ENCODE peak calls at places on chromosomes 11 and 22, in four cellular contexts. P is spleen, A is activated T-helper 1 cell treated with Interleukin-2 at 50 U/mL for 16 hours, V is activated gamma-delta T cell. C is an unnamed sample.

GRCh38 chr22:30245985-30246901 is at the start of gene LIF:
- DNase-seq in P (peak), A (peak), V (no peak), C (no peak)

GRCh38 chr11:123577081-123577598 is 77.3 kb downstream of the SCN3B start:
- DNase-seq in P (peak), A (peak), V (peak), C (no peak)

GRCh38 chr11:123357990-123358827 is 71.9 kb upstream of the GRAMD1B start:
- DNase-seq in P (peak), A (no peak), V (no peak), C (no peak)

GRCh38 chr11:28951191-28951590 is 843.0 kb downstream of the METTL15 start:
- DNase-seq in P (no peak), A (no peak), V (no peak), C (no peak)

GRCh38 chr22:17922925-17923898 is 101.1 kb downstream of the MICAL3 start:
- DNase-seq in P (no peak), A (no peak), V (no peak), C (no peak)

GRCh38 chr11:10693509-10694071 is at the start of gene IRAG1:
- DNase-seq in P (no peak), A (no peak), V (no peak), C (no peak)

GRCh38 chr22:48492371-48493320 is 1335.0 kb downstream of the BRD1 start:
- DNase-seq in P (peak), A (no peak), V (no peak), C (peak)

GRCh38 chr11:18696638-18697225 is 1.8 kb upstream of the TMEM86A start:
- DNase-seq in P (no peak), A (no peak), V (no peak), C (no peak)

GRCh38 chr11:111413849-111414248 is 34.8 kb upstream of the POU2AF1 start:
- DNase-seq in P (no peak), A (no peak), V (no peak), C (no peak)

GRCh38 chr22:23556026-23556620 is 24.0 kb downstream of the IGLL1 start:
- DNase-seq in P (peak), A (no peak), V (no peak), C (no peak)

GRCh38 chr11:69292221-69292648 is 1.7 kb upstream of the MYEOV start:
- DNase-seq in P (peak), A (peak), V (peak), C (peak)

GRCh38 chr11:29025001-29025400 is 916.8 kb downstream of the METTL15 start:
- DNase-seq in P (no peak), A (no peak), V (no peak), C (no peak)

GRCh38 chr11:27468209-27468608 is 4.4 kb downstream of the LGR4 start:
- DNase-seq in P (no peak), A (no peak), V (no peak), C (no peak)

GRCh38 chr11:44094260-44094868 is 1.1 kb upstream of the EXT2 start:
- DNase-seq in P (peak), A (peak), V (no peak), C (no peak)

GRCh38 chr11:93329936-93330445 is 551 bp upstream of the DEUP1 start:
- DNase-seq in P (no peak), A (no peak), V (no peak), C (no peak)

GRCh38 chr11:1983601-1983961 is 14.1 kb downstream of the H19 start:
- DNase-seq in P (peak), A (no peak), V (no peak), C (no peak)

GRCh38 chr22:45781459-45781858 is 109.8 kb downstream of the ATXN10 start:
- DNase-seq in P (no peak), A (no peak), V (no peak), C (no peak)

GRCh38 chr11:91804057-91804456 is 420.6 kb upstream of the FAT3 start:
- DNase-seq in P (no peak), A (no peak), V (no peak), C (no peak)

GRCh38 chr11:128824199-128825049 is 42.7 kb downstream of the KCNJ1 start:
- DNase-seq in P (no peak), A (no peak), V (no peak), C (no peak)

GRCh38 chr11:92870241-92870826 is 99.1 kb upstream of the MTNR1B start:
- DNase-seq in P (no peak), A (no peak), V (no peak), C (no peak)

GRCh38 chr22:42533638-42533977 is 14.0 kb upstream of the RRP7A start:
- DNase-seq in P (no peak), A (no peak), V (no peak), C (no peak)

GRCh38 chr22:30538280-30538679 is 8.3 kb downstream of the SEC14L6 start:
- DNase-seq in P (no peak), A (no peak), V (no peak), C (no peak)

GRCh38 chr11:133977067-133977681 is 20.4 kb upstream of the IGSF9B start:
- DNase-seq in P (no peak), A (no peak), V (no peak), C (no peak)

GRCh38 chr11:27673979-27674663 is 26.1 kb downstream of the BDNF start:
- DNase-seq in P (no peak), A (no peak), V (no peak), C (no peak)

GRCh38 chr11:131534611-131535010 is 164.2 kb downstream of the NTM start:
- DNase-seq in P (no peak), A (no peak), V (no peak), C (no peak)

GRCh38 chr11:68213135-68213515 is at the start of gene KMT5B:
- DNase-seq in P (no peak), A (no peak), V (no peak), C (no peak)

C was measured in chondrocyte.